ENCODE peak calls at places on chromosomes 3 and 15, in eight cellular contexts. One of them, this sample, is unnamed.

GRCh38 chr15:101001796-101002195 is 82.6 kb downstream of the LRRK1 start:
- DNase-seq in brain microvascular endothelial cell: no peak
- DNase-seq in A549: no peak
- DNase-seq in astrocyte of the cerebellum: no peak
- DNase-seq in sigmoid colon: no peak
- DNase-seq in fibroblast of pulmonary artery: no peak
- DNase-seq in spleen: no peak
- DNase-seq in GM12865: no peak
- DNase-seq in this sample: no peak

GRCh38 chr3:61936344-61936937 is 375.1 kb downstream of the PTPRG start:
- DNase-seq in brain microvascular endothelial cell: peak
- DNase-seq in fibroblast of pulmonary artery: peak
- DNase-seq in A549: peak
- DNase-seq in sigmoid colon: no peak
- DNase-seq in spleen: no peak
- DNase-seq in GM12865: peak
- DNase-seq in astrocyte of the cerebellum: no peak
- DNase-seq in this sample: no peak

GRCh38 chr3:14397531-14397930 is 4.9 kb upstream of the SLC6A6 start:
- DNase-seq in sigmoid colon: no peak
- DNase-seq in GM12865: peak
- DNase-seq in spleen: no peak
- DNase-seq in brain microvascular endothelial cell: no peak
- DNase-seq in A549: no peak
- DNase-seq in astrocyte of the cerebellum: no peak
- DNase-seq in fibroblast of pulmonary artery: no peak
- DNase-seq in this sample: no peak

GRCh38 chr3:188759516-188760005 is 412.2 kb upstream of the TPRG1 start:
- DNase-seq in A549: no peak
- DNase-seq in fibroblast of pulmonary artery: no peak
- DNase-seq in spleen: no peak
- DNase-seq in sigmoid colon: no peak
- DNase-seq in brain microvascular endothelial cell: no peak
- DNase-seq in GM12865: no peak
- DNase-seq in astrocyte of the cerebellum: no peak
- DNase-seq in this sample: no peak

GRCh38 chr3:57594144-57594543 is 3.0 kb downstream of the ARF4 start:
- DNase-seq in GM12865: no peak
- DNase-seq in spleen: no peak
- DNase-seq in astrocyte of the cerebellum: no peak
- DNase-seq in A549: no peak
- DNase-seq in sigmoid colon: no peak
- DNase-seq in brain microvascular endothelial cell: no peak
- DNase-seq in fibroblast of pulmonary artery: no peak
- DNase-seq in this sample: no peak

GRCh38 chr3:88219138-88219792 is 69.5 kb downstream of the C3orf38 start:
- DNase-seq in astrocyte of the cerebellum: peak
- DNase-seq in brain microvascular endothelial cell: peak
- DNase-seq in spleen: no peak
- DNase-seq in GM12865: peak
- DNase-seq in A549: peak
- DNase-seq in sigmoid colon: no peak
- DNase-seq in fibroblast of pulmonary artery: peak
- DNase-seq in this sample: peak

GRCh38 chr15:57551717-57552677 is 39.7 kb upstream of the MYZAP start:
- DNase-seq in sigmoid colon: no peak
- DNase-seq in fibroblast of pulmonary artery: peak
- DNase-seq in A549: peak
- DNase-seq in GM12865: no peak
- DNase-seq in astrocyte of the cerebellum: peak
- DNase-seq in brain microvascular endothelial cell: peak
- DNase-seq in spleen: no peak
- DNase-seq in this sample: peak

GRCh38 chr3:154135511-154136173 is 14.5 kb downstream of the ARHGEF26 start:
- DNase-seq in brain microvascular endothelial cell: no peak
- DNase-seq in spleen: no peak
- DNase-seq in sigmoid colon: no peak
- DNase-seq in astrocyte of the cerebellum: no peak
- DNase-seq in GM12865: no peak
- DNase-seq in A549: no peak
- DNase-seq in fibroblast of pulmonary artery: no peak
- DNase-seq in this sample: no peak

GRCh38 chr3:16604433-16604832 is 790 bp downstream of the DAZL start:
- DNase-seq in GM12865: no peak
- DNase-seq in brain microvascular endothelial cell: no peak
- DNase-seq in spleen: no peak
- DNase-seq in fibroblast of pulmonary artery: no peak
- DNase-seq in astrocyte of the cerebellum: no peak
- DNase-seq in A549: no peak
- DNase-seq in sigmoid colon: peak
- DNase-seq in this sample: no peak

GRCh38 chr15:41018534-41018933 is 65.3 kb downstream of the CHAC1 start:
- DNase-seq in brain microvascular endothelial cell: no peak
- DNase-seq in sigmoid colon: no peak
- DNase-seq in astrocyte of the cerebellum: no peak
- DNase-seq in spleen: no peak
- DNase-seq in GM12865: no peak
- DNase-seq in fibroblast of pulmonary artery: peak
- DNase-seq in A549: peak
- DNase-seq in this sample: peak
- TF ChIP-seq CTCF in brain microvascular endothelial cell: peak
- TF ChIP-seq CTCF in sigmoid colon: no peak
- TF ChIP-seq CTCF in astrocyte of the cerebellum: peak
- TF ChIP-seq CTCF in spleen: peak
- TF ChIP-seq CTCF in GM12865: no peak
- TF ChIP-seq CTCF in fibroblast of pulmonary artery: peak
- TF ChIP-seq CTCF in A549: no peak
- TF ChIP-seq CTCF in this sample: peak

GRCh38 chr3:76487446-76487845 is 552.5 kb upstream of the ROBO2 start:
- DNase-seq in GM12865: peak
- DNase-seq in brain microvascular endothelial cell: peak
- DNase-seq in sigmoid colon: no peak
- DNase-seq in spleen: no peak
- DNase-seq in fibroblast of pulmonary artery: no peak
- DNase-seq in astrocyte of the cerebellum: no peak
- DNase-seq in A549: no peak
- DNase-seq in this sample: no peak

DNA sequence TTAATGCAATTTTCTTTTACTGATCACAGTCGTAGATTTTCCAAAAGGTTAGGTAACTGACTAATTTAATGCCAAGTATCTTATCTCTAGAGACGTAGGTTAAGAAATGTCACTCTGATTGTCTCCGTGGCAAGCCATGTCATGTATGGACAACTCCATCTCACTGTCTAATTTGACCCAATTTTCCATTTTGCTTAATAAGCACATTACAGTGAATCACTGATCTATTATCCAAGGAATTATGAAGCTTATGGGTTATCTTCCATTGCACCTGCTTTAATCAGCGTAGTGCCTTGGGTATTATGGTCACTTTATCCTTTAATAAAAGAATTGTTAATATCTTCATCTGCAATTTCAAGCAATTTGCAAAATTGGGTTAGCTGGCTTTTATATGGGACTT is 557.4 kb upstream of the ROBO2 start:
- DNase-seq in A549: no peak
- DNase-seq in brain microvascular endothelial cell: no peak
- DNase-seq in spleen: no peak
- DNase-seq in astrocyte of the cerebellum: no peak
- DNase-seq in sigmoid colon: no peak
- DNase-seq in GM12865: no peak
- DNase-seq in fibroblast of pulmonary artery: no peak
- DNase-seq in this sample: no peak
- H3K4me3 ChIP-seq in A549: no peak
- H3K4me3 ChIP-seq in brain microvascular endothelial cell: no peak
- H3K4me3 ChIP-seq in spleen: no peak
- H3K4me3 ChIP-seq in astrocyte of the cerebellum: no peak
- H3K4me3 ChIP-seq in sigmoid colon: no peak
- H3K4me3 ChIP-seq in GM12865: no peak
- H3K4me3 ChIP-seq in fibroblast of pulmonary artery: no peak
- H3K4me3 ChIP-seq in this sample: no peak

GRCh38 chr15:45341775-45342174 is 36.6 kb downstream of the GATM start:
- DNase-seq in astrocyte of the cerebellum: no peak
- DNase-seq in brain microvascular endothelial cell: no peak
- DNase-seq in GM12865: no peak
- DNase-seq in fibroblast of pulmonary artery: no peak
- DNase-seq in sigmoid colon: no peak
- DNase-seq in A549: no peak
- DNase-seq in spleen: no peak
- DNase-seq in this sample: no peak
- TF ChIP-seq CTCF in astrocyte of the cerebellum: no peak
- TF ChIP-seq CTCF in brain microvascular endothelial cell: no peak
- TF ChIP-seq CTCF in GM12865: no peak
- TF ChIP-seq CTCF in fibroblast of pulmonary artery: no peak
- TF ChIP-seq CTCF in sigmoid colon: no peak
- TF ChIP-seq CTCF in A549: no peak
- TF ChIP-seq CTCF in spleen: no peak
- TF ChIP-seq CTCF in this sample: no peak

DNA sequence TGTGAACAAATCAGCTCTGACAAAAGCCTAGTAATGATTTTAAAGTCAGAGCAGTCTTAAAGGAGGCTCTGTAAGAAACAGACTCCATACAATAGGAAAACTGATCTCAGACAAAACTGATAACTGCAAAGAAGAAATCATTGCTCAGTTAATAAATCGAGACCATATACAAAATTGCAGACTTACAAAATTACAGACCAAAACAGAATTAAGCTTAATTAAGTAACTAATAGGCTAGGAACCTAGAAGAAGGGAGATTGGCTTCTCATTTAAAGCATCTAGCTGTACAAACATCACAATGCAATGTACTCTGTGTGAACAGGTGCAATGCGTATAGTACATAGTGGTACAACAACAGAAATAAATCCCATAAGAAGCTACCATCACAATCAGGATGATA is 46.3 kb downstream of the ZBTB20 start:
- DNase-seq in astrocyte of the cerebellum: no peak
- DNase-seq in GM12865: no peak
- DNase-seq in fibroblast of pulmonary artery: no peak
- DNase-seq in sigmoid colon: no peak
- DNase-seq in brain microvascular endothelial cell: no peak
- DNase-seq in spleen: no peak
- DNase-seq in A549: no peak
- DNase-seq in this sample: no peak
- H3K4me3 ChIP-seq in astrocyte of the cerebellum: no peak
- H3K4me3 ChIP-seq in GM12865: peak
- H3K4me3 ChIP-seq in fibroblast of pulmonary artery: peak
- H3K4me3 ChIP-seq in sigmoid colon: peak
- H3K4me3 ChIP-seq in brain microvascular endothelial cell: no peak
- H3K4me3 ChIP-seq in spleen: no peak
- H3K4me3 ChIP-seq in A549: no peak
- H3K4me3 ChIP-seq in this sample: no peak

GRCh38 chr3:125684199-125684598 is 88.9 kb upstream of the OSBPL11 start:
- DNase-seq in astrocyte of the cerebellum: no peak
- DNase-seq in spleen: no peak
- DNase-seq in fibroblast of pulmonary artery: peak
- DNase-seq in brain microvascular endothelial cell: no peak
- DNase-seq in A549: peak
- DNase-seq in GM12865: no peak
- DNase-seq in sigmoid colon: peak
- DNase-seq in this sample: no peak
- TF ChIP-seq CTCF in astrocyte of the cerebellum: peak
- TF ChIP-seq CTCF in spleen: no peak
- TF ChIP-seq CTCF in fibroblast of pulmonary artery: peak
- TF ChIP-seq CTCF in brain microvascular endothelial cell: peak
- TF ChIP-seq CTCF in A549: no peak
- TF ChIP-seq CTCF in GM12865: peak
- TF ChIP-seq CTCF in sigmoid colon: peak
- TF ChIP-seq CTCF in this sample: peak

GRCh38 chr3:28292622-28293021 is 51.2 kb downstream of the CMC1 start:
- DNase-seq in brain microvascular endothelial cell: no peak
- DNase-seq in A549: no peak
- DNase-seq in sigmoid colon: no peak
- DNase-seq in spleen: no peak
- DNase-seq in astrocyte of the cerebellum: no peak
- DNase-seq in GM12865: no peak
- DNase-seq in fibroblast of pulmonary artery: no peak
- DNase-seq in this sample: no peak

GRCh38 chr3:28291577-28291976 is 50.2 kb downstream of the CMC1 start:
- DNase-seq in astrocyte of the cerebellum: no peak
- DNase-seq in GM12865: no peak
- DNase-seq in A549: no peak
- DNase-seq in fibroblast of pulmonary artery: no peak
- DNase-seq in brain microvascular endothelial cell: no peak
- DNase-seq in spleen: no peak
- DNase-seq in sigmoid colon: no peak
- DNase-seq in this sample: no peak

GRCh38 chr3:28295819-28296364 is 52.6 kb upstream of the ZCWPW2 start:
- DNase-seq in brain microvascular endothelial cell: no peak
- DNase-seq in GM12865: no peak
- DNase-seq in A549: no peak
- DNase-seq in astrocyte of the cerebellum: no peak
- DNase-seq in fibroblast of pulmonary artery: peak
- DNase-seq in spleen: no peak
- DNase-seq in sigmoid colon: no peak
- DNase-seq in this sample: no peak

GRCh38 chr3:28290863-28291300 is 49.5 kb downstream of the CMC1 start:
- DNase-seq in A549: no peak
- DNase-seq in spleen: no peak
- DNase-seq in astrocyte of the cerebellum: no peak
- DNase-seq in GM12865: peak
- DNase-seq in sigmoid colon: no peak
- DNase-seq in brain microvascular endothelial cell: no peak
- DNase-seq in fibroblast of pulmonary artery: no peak
- DNase-seq in this sample: no peak

GRCh38 chr3:28294667-28295413 is 53.4 kb downstream of the CMC1 start:
- DNase-seq in A549: no peak
- DNase-seq in sigmoid colon: no peak
- DNase-seq in GM12865: no peak
- DNase-seq in spleen: no peak
- DNase-seq in brain microvascular endothelial cell: no peak
- DNase-seq in fibroblast of pulmonary artery: no peak
- DNase-seq in astrocyte of the cerebellum: no peak
- DNase-seq in this sample: no peak
- H3K4me3 ChIP-seq in A549: no peak
- H3K4me3 ChIP-seq in sigmoid colon: no peak
- H3K4me3 ChIP-seq in GM12865: no peak
- H3K4me3 ChIP-seq in spleen: no peak
- H3K4me3 ChIP-seq in brain microvascular endothelial cell: no peak
- H3K4me3 ChIP-seq in fibroblast of pulmonary artery: no peak
- H3K4me3 ChIP-seq in astrocyte of the cerebellum: no peak
- H3K4me3 ChIP-seq in this sample: no peak

This sample was measured in astrocyte of the spinal cord.